ENCODE peak calls at places on chromosome 16, in four cellular contexts. One of them, this sample, is unnamed.

GRCh38 chr16:64417711-64418227 is 704.1 kb downstream of the CDH11 start:
- DNase-seq in AG10803: peak
- DNase-seq in tibial nerve: no peak
- DNase-seq in A549: no peak
- DNase-seq in this sample: no peak

GRCh38 chr16:60204221-60204620 is 1470.1 kb upstream of the GOT2 start:
- DNase-seq in AG10803: peak
- DNase-seq in tibial nerve: no peak
- DNase-seq in A549: no peak
- DNase-seq in this sample: no peak

GRCh38 chr16:55433030-55433429 is 46.0 kb upstream of the MMP2 start:
- DNase-seq in AG10803: no peak
- DNase-seq in tibial nerve: no peak
- DNase-seq in A549: no peak
- DNase-seq in this sample: no peak

GRCh38 chr16:17276610-17277009 is 194.2 kb downstream of the XYLT1 start:
- DNase-seq in AG10803: no peak
- DNase-seq in tibial nerve: no peak
- DNase-seq in A549: no peak
- DNase-seq in this sample: no peak

GRCh38 chr16:77683845-77684526 is 38.3 kb upstream of the NUDT7 start:
- DNase-seq in AG10803: peak
- DNase-seq in tibial nerve: no peak
- DNase-seq in A549: no peak
- DNase-seq in this sample: no peak

GRCh38 chr16:67277294-67277998 is 1.9 kb upstream of the PLEKHG4 start:
- DNase-seq in AG10803: peak
- DNase-seq in tibial nerve: peak
- DNase-seq in A549: peak
- DNase-seq in this sample: no peak

GRCh38 chr16:81931927-81932326 is 79.3 kb downstream of the SDR42E1 start:
- DNase-seq in AG10803: no peak
- DNase-seq in tibial nerve: no peak
- DNase-seq in A549: no peak
- DNase-seq in this sample: no peak

GRCh38 chr16:82152641-82153094 is 17.4 kb downstream of the MPHOSPH6 start:
- DNase-seq in AG10803: no peak
- DNase-seq in tibial nerve: no peak
- DNase-seq in A549: no peak
- DNase-seq in this sample: no peak

GRCh38 chr16:69565611-69566436 is at the start of gene NFAT5:
- DNase-seq in AG10803: peak
- DNase-seq in tibial nerve: peak
- DNase-seq in A549: peak
- DNase-seq in this sample: peak

GRCh38 chr16:27408012-27408601 is 6.1 kb downstream of the IL21R start:
- DNase-seq in AG10803: peak
- DNase-seq in tibial nerve: no peak
- DNase-seq in A549: no peak
- DNase-seq in this sample: peak

DNA sequence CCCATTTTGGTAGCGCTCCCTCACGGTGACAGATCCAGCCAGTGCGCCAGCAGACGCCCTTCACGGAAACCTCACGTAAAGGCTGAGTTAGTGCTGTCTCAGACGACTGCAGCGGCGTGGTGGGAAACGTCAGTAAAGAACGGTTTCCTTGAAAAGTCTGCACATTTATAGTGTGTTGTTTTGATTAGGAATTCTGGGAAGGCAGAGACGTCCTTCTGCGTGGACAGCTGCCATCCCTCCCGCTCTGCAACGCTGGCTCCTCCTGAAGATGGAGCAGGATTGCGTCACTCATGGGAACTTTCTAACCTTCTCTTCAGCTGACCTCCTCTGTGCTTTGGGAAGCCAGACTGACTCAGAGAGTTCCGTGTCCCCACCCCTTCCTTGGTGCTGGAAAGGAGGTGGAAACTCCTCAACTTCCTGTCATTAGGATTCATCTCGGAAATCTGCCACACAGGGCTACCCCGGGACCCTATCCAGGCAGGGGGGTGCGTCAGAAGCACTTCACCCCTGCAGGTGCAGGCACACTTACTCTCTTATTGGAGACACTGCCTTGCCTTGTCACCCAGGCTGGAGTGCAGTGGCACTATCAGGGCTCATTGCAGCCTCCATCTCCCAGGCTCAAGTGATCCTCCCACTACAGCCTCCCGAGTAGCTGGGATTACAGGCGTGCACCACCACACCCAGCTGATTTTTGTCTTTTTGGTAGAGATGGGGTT is 24.3 kb upstream of the CRISPLD2 start:
- DNase-seq in AG10803: peak
- DNase-seq in tibial nerve: peak
- DNase-seq in A549: no peak
- DNase-seq in this sample: no peak
- H3K4me3 ChIP-seq in AG10803: peak
- H3K4me3 ChIP-seq in tibial nerve: no peak
- H3K4me3 ChIP-seq in A549: no peak
- H3K4me3 ChIP-seq in this sample: no peak

GRCh38 chr16:9124908-9125584 is 33.6 kb downstream of the HAPSTR1 start:
- DNase-seq in AG10803: no peak
- DNase-seq in tibial nerve: no peak
- DNase-seq in A549: no peak
- DNase-seq in this sample: no peak
- H3K4me3 ChIP-seq in AG10803: no peak
- H3K4me3 ChIP-seq in tibial nerve: no peak
- H3K4me3 ChIP-seq in A549: no peak
- H3K4me3 ChIP-seq in this sample: no peak

GRCh38 chr16:10579965-10580918 is at the start of gene EMP2:
- DNase-seq in AG10803: peak
- DNase-seq in tibial nerve: peak
- DNase-seq in A549: peak
- DNase-seq in this sample: peak

GRCh38 chr16:10578474-10579316 is 1.7 kb downstream of the EMP2 start:
- DNase-seq in AG10803: no peak
- DNase-seq in tibial nerve: no peak
- DNase-seq in A549: no peak
- DNase-seq in this sample: no peak

GRCh38 chr16:10581507-10581906 is 1.1 kb upstream of the EMP2 start:
- DNase-seq in AG10803: peak
- DNase-seq in tibial nerve: no peak
- DNase-seq in A549: no peak
- DNase-seq in this sample: no peak

GRCh38 chr16:10577305-10578202 is 2.8 kb downstream of the EMP2 start:
- DNase-seq in AG10803: peak
- DNase-seq in tibial nerve: no peak
- DNase-seq in A549: no peak
- DNase-seq in this sample: no peak

DNA sequence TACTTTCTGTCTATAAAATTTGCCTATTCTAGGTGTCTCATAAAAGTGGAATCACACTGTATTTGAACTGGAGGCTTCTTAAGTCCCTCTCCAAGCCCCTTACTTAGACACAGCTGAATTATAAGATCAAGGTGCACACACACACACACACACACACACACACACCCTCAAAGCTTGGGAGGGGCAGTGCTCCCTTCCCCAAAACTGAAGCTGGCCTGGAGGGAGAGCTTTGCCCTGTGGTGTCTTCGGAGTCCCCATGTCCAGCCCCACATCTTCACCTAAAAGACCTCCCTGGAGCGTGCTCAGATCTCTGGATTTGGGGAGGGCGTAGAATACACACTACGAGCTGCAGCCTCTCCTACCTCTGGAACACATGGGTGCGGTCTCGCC is 828 bp downstream of the EMP2 start:
- DNase-seq in AG10803: no peak
- DNase-seq in tibial nerve: no peak
- DNase-seq in A549: no peak
- DNase-seq in this sample: no peak
- H3K4me3 ChIP-seq in AG10803: peak
- H3K4me3 ChIP-seq in tibial nerve: peak
- H3K4me3 ChIP-seq in A549: peak
- H3K4me3 ChIP-seq in this sample: no peak

DNA sequence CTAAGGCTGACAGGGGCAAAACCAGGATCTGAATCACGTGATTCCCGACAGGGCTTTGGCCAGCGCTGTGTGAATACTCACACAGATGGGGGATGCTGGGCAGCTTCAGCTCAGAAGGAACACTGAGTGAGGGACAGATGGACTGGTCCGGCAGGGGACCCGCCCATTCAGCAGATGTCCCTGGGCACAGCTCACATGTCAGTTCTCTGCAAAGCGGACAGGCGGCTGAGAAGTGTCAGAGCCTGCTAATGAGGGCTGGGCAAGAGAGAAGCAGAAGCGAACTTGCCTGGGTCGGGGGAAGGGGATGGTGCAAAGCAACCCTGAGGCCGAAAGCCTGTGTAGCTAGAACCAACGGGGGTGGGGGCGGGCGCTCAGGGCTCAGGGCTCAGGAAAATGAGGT is 11.9 kb upstream of the GLIS2 start:
- DNase-seq in AG10803: no peak
- DNase-seq in tibial nerve: no peak
- DNase-seq in A549: no peak
- DNase-seq in this sample: no peak
- H3K4me3 ChIP-seq in AG10803: no peak
- H3K4me3 ChIP-seq in tibial nerve: no peak
- H3K4me3 ChIP-seq in A549: no peak
- H3K4me3 ChIP-seq in this sample: no peak

This sample was measured in GM12865.